ENCODE peak calls at places on chromosomes 7 and 10, in five cellular contexts. H is heart left ventricle, F is neural progenitor cell, O is cardiac muscle cell, B is ascending aorta. Z is an unnamed sample.

GRCh38 chr7:18995811-18996400 is 121.5 kb downstream of the TWIST1 start:
- DNase-seq in H (no peak), O (no peak), F (no peak), B (no peak), Z (no peak)

GRCh38 chr7:90625562-90625961 is 29.4 kb downstream of the CDK14 start:
- DNase-seq in B (no peak), H (peak; percentile 57), F (peak; percentile 80), O (peak; percentile 95), Z (peak; percentile 32)

GRCh38 chr10:132064771-132065437 is 842 bp upstream of the JAKMIP3 start:
- DNase-seq in O (no peak), F (no peak), B (no peak), H (no peak), Z (no peak)

GRCh38 chr10:68047554-68048327 is 27.3 kb downstream of the HERC4 start:
- DNase-seq in F (no peak), H (no peak), O (peak; percentile 12), B (no peak), Z (no peak)

GRCh38 chr10:12414278-12414988 is 65.1 kb downstream of the CAMK1D start:
- DNase-seq in H (no peak), F (no peak), B (no peak), O (peak; percentile 25), Z (no peak)

GRCh38 chr10:120508393-120508792 is 51.4 kb downstream of the PLPP4 start:
- DNase-seq in B (no peak), H (no peak), F (no peak), O (no peak), Z (no peak)

GRCh38 chr10:95391570-95392249 is 100.9 kb upstream of the PDLIM1 start:
- DNase-seq in H (no peak), F (peak; percentile 74), B (no peak), O (peak; percentile 75), Z (no peak)

GRCh38 chr10:17616403-17617030 is 657 bp downstream of the HACD1 start:
- DNase-seq in F (peak; percentile 91), O (peak; percentile 74), B (peak; percentile 45), H (peak; percentile 92), Z (peak; percentile 89)

GRCh38 chr10:98349508-98349922 is 65.5 kb downstream of the PYROXD2 start:
- DNase-seq in O (peak; percentile 100), H (peak; percentile 71), F (no peak), B (no peak), Z (no peak)

GRCh38 chr7:86833360-86833759 is 189.7 kb downstream of the GRM3 start:
- DNase-seq in B (no peak), O (no peak), H (no peak), F (no peak), Z (no peak)

GRCh38 chr7:131564640-131565039 is 8.2 kb upstream of the PODXL start:
- DNase-seq in F (no peak), H (no peak), B (no peak), O (no peak), Z (no peak)

GRCh38 chr10:51077507-51077906 is 3.2 kb downstream of the PRKG1 start:
- DNase-seq in H (no peak), O (no peak), B (no peak), F (no peak), Z (no peak)

GRCh38 chr10:79232864-79233263 is 114.4 kb upstream of the PPIF start:
- DNase-seq in F (no peak), B (no peak), H (no peak), O (no peak), Z (no peak)

GRCh38 chr7:69845721-69846495 is 247.6 kb downstream of the AUTS2 start:
- DNase-seq in F (no peak), O (no peak), H (no peak), B (no peak), Z (no peak)

GRCh38 chr10:102678842-102679289 is 34.6 kb downstream of the TRIM8 start:
- DNase-seq in F (peak; percentile 92), B (no peak), O (peak; percentile 74), H (peak; percentile 82), Z (peak; percentile 81)

GRCh38 chr7:124723012-124723411 is 42.6 kb downstream of the GPR37 start:
- DNase-seq in F (no peak), B (no peak), H (no peak), O (no peak), Z (no peak)

GRCh38 chr10:9294865-9295264 is 1240.4 kb downstream of the GATA3 start:
- DNase-seq in H (no peak), O (no peak), B (no peak), F (no peak), Z (no peak)

GRCh38 chr10:43594944-43595589 is 11.2 kb upstream of the ZNF485 start:
- DNase-seq in O (peak; percentile 64), H (no peak), B (no peak), F (no peak), Z (no peak)

GRCh38 chr7:77386165-77386824 is 29.9 kb downstream of the GSAP start:
- DNase-seq in H (no peak), B (no peak), O (peak; percentile 16), F (no peak), Z (no peak)

GRCh38 chr7:95594185-95594584 is 2.1 kb downstream of the PDK4 start:
- DNase-seq in O (no peak), F (no peak), B (no peak), H (no peak), Z (no peak)

GRCh38 chr10:1374901-1375804 is 319.0 kb downstream of the WDR37 start:
- DNase-seq in O (no peak), F (no peak), B (no peak), H (no peak), Z (no peak)
- H3K9me3 ChIP-seq in O (no peaks in the 10 kb centered on the region), F (no peaks in the 10 kb centered on the region), B (no peaks in the 10 kb centered on the region), H (no peaks in the 10 kb centered on the region), Z (no peaks in the 10 kb centered on the region)

DNA sequence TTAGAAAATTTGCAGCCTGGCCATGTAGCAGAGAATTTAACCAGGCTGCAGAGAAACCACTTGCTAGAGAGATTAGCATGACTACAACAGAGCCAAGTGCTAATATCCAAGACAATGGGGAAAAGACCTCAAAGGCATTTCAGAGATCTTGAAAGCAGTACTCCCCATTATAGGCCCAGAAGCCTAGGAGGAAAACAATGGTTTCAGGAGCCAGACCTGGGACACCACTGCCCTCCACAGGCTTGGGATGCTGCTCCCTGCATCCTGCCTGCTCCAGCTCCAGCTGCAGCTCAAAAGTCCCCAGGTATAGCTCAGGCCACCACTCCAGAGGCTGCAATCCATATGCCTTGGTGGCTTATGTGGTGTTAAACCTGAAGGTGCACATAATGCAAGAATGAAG is 101.5 kb upstream of the TMEM72 start:
- DNase-seq in H (no peak), F (peak; percentile 53), B (no peak), O (peak; percentile 78), Z (peak; percentile 38)
- TF ChIP-seq CTCF in H (peak; percentile 13), F (peak; percentile 43), B (no peak), O (peak; percentile 63), Z (no peak)

GRCh38 chr7:27238979-27239779 is 3.4 kb upstream of the EVX1 start:
- DNase-seq in H (no peak), F (peak; percentile 63), B (no peak), O (no peak), Z (no peak)
- H3K4me3 ChIP-seq in H (peak overlapping the region; percentile 23), F (peak overlapping the region; percentile 45), B (peak overlapping the region; percentile 26), O (peak overlapping the region; percentile 33), Z (no peak overlapping the region)

GRCh38 chr7:71077743-71078476 is 54.0 kb upstream of the GALNT17 start:
- DNase-seq in O (no peak), B (no peak), F (no peak), H (no peak), Z (no peak)
- H3K9me3 ChIP-seq in O (no peaks in the 10 kb centered on the region), B (peaks cover 27% of the 10 kb centered on the region), F (peaks cover 2% of the 10 kb centered on the region), H (peaks cover 33% of the 10 kb centered on the region), Z (peaks cover 4% of the 10 kb centered on the region)

GRCh38 chr10:21144047-21144446 is 246.9 kb upstream of the NEBL start:
- DNase-seq in O (no peak), H (no peak), F (no peak), B (no peak), Z (no peak)
- TF ChIP-seq CTCF in O (no peak), H (no peak), F (no peak), B (no peak), Z (no peak)

DNA sequence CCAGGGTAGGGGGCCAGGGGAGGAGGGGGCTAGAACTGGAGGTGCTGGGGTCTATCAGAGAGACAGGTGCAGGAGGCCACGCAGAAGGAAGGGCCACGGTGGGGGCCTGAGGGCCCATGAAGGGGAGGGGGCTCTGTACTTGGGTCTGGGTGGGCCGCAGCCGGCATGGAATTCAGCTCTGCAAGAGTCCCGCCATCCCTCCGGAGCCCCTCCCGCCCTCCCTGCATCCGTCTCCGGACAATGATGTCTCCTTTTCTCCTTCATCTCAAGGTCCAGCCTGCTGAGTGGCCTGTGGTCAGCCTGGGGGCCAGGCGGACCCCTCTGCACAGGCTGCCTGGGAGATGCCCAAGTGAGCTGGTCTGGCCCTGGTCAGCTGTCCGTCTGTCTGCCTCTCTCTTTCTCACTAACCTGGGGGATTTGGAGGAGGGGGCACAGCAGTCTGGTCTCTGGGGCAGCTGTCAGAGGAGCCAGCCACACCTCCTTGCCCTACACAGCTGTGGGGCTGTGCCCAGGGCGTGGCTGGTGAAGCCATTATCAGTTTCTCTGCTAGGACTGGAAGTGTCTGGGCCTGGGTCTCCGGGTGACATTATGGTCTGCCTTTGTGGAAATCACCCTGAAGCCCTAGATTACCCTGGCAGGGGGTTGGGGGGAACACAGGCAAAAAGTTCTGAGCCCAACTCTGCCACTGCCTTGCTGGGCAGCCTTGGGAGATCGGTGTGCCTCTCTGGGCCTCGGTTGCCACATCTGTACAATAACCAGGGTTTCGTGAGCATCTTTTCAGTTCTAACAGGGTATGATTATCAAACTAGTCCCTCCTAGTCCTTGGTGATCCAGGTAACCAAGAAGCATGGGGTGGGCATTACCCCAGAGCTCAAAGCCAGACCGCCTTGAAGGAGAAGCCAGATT is 19.0 kb upstream of the HSPB1 start:
- DNase-seq in O (no peak), H (no peak), B (no peak), F (peak; percentile 36), Z (no peak)
- H3K4me3 ChIP-seq in O (no peak overlapping the region), H (peak overlapping the region; percentile 27), B (peak overlapping the region; percentile 70), F (peak overlapping the region; percentile 76), Z (no peak overlapping the region)

DNA sequence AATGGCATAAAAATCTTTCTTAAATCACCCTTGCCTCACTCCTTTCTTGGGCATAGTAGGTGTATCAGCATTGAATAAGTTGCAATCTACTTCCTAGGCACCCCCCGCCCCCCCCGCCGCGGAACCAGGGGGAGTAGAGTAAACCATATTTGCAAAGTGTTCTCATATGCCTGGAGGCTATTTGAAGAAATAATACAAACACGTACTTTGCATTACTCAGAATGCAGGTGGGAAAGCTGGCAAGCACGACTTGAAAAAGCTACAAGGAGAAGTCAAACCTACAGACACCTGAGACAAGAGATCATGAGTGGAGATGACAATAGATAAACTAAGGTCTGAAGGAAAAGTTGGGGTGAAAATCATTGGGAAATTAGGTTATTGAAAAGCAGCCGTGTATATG is 65.6 kb downstream of the POM121L12 start:
- DNase-seq in H (no peak), F (no peak), O (no peak), B (no peak), Z (no peak)
- H3K9me3 ChIP-seq in H (no peaks in the 10 kb centered on the region), F (no peaks in the 10 kb centered on the region), O (no peaks in the 10 kb centered on the region), B (no peaks in the 10 kb centered on the region), Z (no peaks in the 10 kb centered on the region)